ENCODE peak calls at places on chromosomes 7 and 10, in nine cellular contexts. A is right atrium auricular region; C is upper lobe of right lung; E is WERI-Rb-1; B is CD4-positive, alpha-beta memory T cell; G is fibroblast of lung; J is dorsolateral prefrontal cortex; S is fibroblast of mammary gland; I is skeletal muscle cell. R is an unnamed sample.

GRCh38 chr10:73263948-73264347 is 11.5 kb upstream of the MRPS16 start:
- DNase-seq in C (no peak), B (peak; percentile 8), E (no peak), G (peak; percentile 56), S (peak; percentile 55), A (no peak), J (no peak), I (no peak), R (peak; percentile 50)

GRCh38 chr7:114589436-114589835 is 174.8 kb downstream of the FOXP2 start:
- DNase-seq in C (no peak), J (no peak), B (no peak), E (no peak), G (no peak), I (no peak), S (no peak), A (no peak), R (no peak)

GRCh38 chr10:110425684-110426293 is 71.9 kb upstream of the DUSP5 start:
- DNase-seq in C (no peak), S (peak; percentile 100), I (peak; percentile 99), B (no peak), A (no peak), J (no peak), E (no peak), G (peak; percentile 95), R (peak; percentile 81)

GRCh38 chr10:121457729-121458128 is 140.5 kb downstream of the FGFR2 start:
- DNase-seq in E (no peak), J (no peak), C (no peak), G (no peak), A (no peak), B (no peak), S (no peak), I (no peak), R (no peak)

GRCh38 chr7:139731802-139732470 is 45.9 kb downstream of the HIPK2 start:
- DNase-seq in I (peak; percentile 94), B (no peak), G (peak; percentile 96), C (peak; percentile 92), J (peak; percentile 80), S (peak; percentile 97), A (peak; percentile 98), E (no peak), R (peak; percentile 92)

GRCh38 chr7:30896783-30897617 is 14.7 kb upstream of the AQP1 start:
- DNase-seq in J (no peak), A (no peak), G (no peak), E (no peak), B (no peak), C (peak; percentile 89), S (no peak), I (no peak), R (no peak)

GRCh38 chr7:7970620-7971307 is 2.2 kb downstream of the GLCCI1 start:
- DNase-seq in B (peak; percentile 32), J (no peak), C (no peak), S (no peak), A (no peak), I (no peak), E (peak; percentile 41), G (no peak), R (peak; percentile 21)

GRCh38 chr10:77081411-77082010 is 556.1 kb downstream of the KCNMA1 start:
- DNase-seq in S (no peak), A (no peak), B (no peak), I (no peak), G (no peak), E (no peak), J (no peak), C (no peak), R (no peak)

GRCh38 chr10:16987976-16988610 is 141.5 kb downstream of the CUBN start:
- DNase-seq in J (no peak), C (no peak), G (no peak), I (no peak), A (no peak), E (no peak), S (no peak), B (no peak), R (no peak)

GRCh38 chr10:16987129-16987670 is 142.4 kb downstream of the CUBN start:
- DNase-seq in A (no peak), I (no peak), C (no peak), J (no peak), E (no peak), G (peak; percentile 80), B (no peak), S (peak; percentile 75), R (peak; percentile 29)

GRCh38 chr10:16984242-16984641 is 145.4 kb downstream of the CUBN start:
- DNase-seq in E (no peak), B (no peak), C (no peak), I (no peak), S (no peak), A (no peak), J (no peak), G (no peak), R (no peak)

GRCh38 chr10:16986082-16986405 is 143.6 kb downstream of the CUBN start:
- DNase-seq in C (no peak), G (no peak), S (no peak), E (no peak), B (no peak), A (no peak), J (no peak), I (no peak), R (no peak)

DNA sequence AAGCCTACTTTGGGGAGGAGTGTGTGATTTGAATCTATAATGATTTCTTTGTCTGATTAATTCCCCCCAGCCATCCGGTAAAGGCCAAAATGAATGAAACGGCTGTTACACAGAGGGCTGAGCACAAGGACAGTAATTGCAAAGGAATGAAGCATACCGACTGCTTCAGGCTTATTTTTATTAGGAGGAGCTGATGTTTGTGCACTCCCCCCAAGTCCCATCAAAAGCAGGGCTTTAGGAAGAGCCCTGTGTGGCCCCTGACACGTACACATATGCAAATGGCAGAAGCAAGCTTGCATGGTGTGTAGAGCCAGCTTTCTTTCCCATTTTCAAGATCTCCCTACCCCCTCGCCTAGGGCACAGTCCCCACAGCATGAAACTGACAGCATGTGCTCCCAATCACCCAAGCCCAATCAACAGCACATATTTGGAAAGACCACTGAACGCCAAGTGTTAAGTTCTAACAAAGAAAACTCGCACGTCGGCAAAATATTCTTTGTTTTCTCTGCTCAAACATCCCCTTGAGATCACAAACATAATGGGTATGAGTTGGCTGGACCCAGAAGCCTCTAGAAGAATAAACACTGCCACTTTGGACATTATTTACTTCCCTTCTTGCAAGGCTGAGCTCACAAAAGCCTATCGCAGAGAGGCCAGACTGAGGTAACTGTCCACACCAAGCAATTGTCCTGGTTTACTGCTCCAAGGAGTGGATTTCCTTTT is 143.0 kb downstream of the CUBN start:
- DNase-seq in J (no peak), I (no peak), B (no peak), C (no peak), G (peak; percentile 60), A (no peak), E (no peak), S (peak; percentile 76), R (peak; percentile 46)
- H3K4me3 ChIP-seq in J (no peak overlapping the region), I (no peak overlapping the region), B (no peak overlapping the region), C (no peak overlapping the region), G (no peak overlapping the region), A (no peak overlapping the region), E (no peak overlapping the region), S (no peak overlapping the region), R (no peak overlapping the region)

GRCh38 chr7:130899638-130900401 is 165.8 kb upstream of the KLF14 start:
- DNase-seq in G (no peak), C (no peak), A (no peak), I (no peak), B (no peak), S (no peak), E (no peak), J (no peak), R (no peak)

GRCh38 chr7:130902755-130903357 is 168.8 kb upstream of the KLF14 start:
- DNase-seq in J (no peak), G (no peak), C (no peak), E (no peak), I (no peak), S (no peak), A (no peak), B (no peak), R (no peak)

GRCh38 chr7:130903358-130903974 is 169.5 kb upstream of the KLF14 start:
- DNase-seq in J (no peak), G (peak; percentile 99), S (peak; percentile 99), I (peak; percentile 96), A (peak; percentile 54), B (peak; percentile 33), E (no peak), C (no peak), R (peak; percentile 94)

GRCh38 chr7:130900471-130901076 is 166.6 kb upstream of the KLF14 start:
- DNase-seq in A (no peak), J (no peak), E (no peak), G (no peak), C (no peak), I (no peak), S (no peak), B (no peak), R (no peak)

DNA sequence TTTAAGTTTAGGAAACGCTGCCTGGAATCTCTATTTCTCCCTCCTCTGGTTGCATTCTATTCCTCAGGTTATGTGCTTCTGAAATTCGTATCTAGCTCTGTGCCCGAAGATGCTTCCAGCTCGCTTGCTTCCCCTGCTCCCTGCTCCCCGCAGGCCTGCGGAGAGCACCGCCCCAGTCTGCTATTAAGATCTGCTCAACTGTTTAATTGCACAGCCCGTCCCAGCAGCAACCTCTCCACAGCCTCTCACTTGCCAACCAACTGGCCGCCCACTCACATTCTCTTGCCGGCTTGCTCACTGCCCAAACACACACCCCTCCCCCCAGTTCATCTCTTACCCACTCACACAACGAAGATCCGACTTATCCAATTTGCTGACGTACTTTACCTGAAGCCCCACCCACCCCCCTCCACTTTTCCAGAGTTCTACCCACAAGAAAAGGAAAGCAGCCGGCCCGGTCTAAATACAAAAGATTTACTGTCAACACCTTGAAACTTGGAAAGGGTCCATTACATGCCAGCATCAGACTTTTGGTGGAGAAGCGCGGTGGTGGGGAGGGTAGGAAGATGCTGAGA is 167.3 kb upstream of the KLF14 start:
- DNase-seq in C (peak; percentile 90), B (no peak), E (no peak), I (peak; percentile 97), S (peak; percentile 98), G (peak; percentile 93), A (peak; percentile 80), J (peak; percentile 80), R (peak; percentile 95)
- H3K4me3 ChIP-seq in C (no peak overlapping the region), B (no peak overlapping the region), E (no peak overlapping the region), I (no peak overlapping the region), S (no peak overlapping the region), G (peak overlapping the region; percentile 15), A (no peak overlapping the region), J (no peak overlapping the region), R (no peak overlapping the region)

GRCh38 chr7:74256446-74257408 is 2.5 kb upstream of the RFC2 start:
- DNase-seq in B (no peak), A (no peak), I (peak; percentile 97), S (peak; percentile 95), J (no peak), E (no peak), C (no peak), G (peak; percentile 89), R (no peak)

GRCh38 chr7:74253975-74254857 is at the start of gene RFC2:
- DNase-seq in G (peak; percentile 95), C (peak; percentile 98), A (peak; percentile 97), S (peak; percentile 93), B (peak; percentile 96), E (peak; percentile 95), I (peak; percentile 77), J (peak; percentile 98), R (peak; percentile 85)

GRCh38 chr7:74254858-74255379 is 720 bp upstream of the RFC2 start:
- DNase-seq in J (no peak), E (no peak), S (no peak), I (no peak), C (no peak), G (no peak), A (no peak), B (peak; percentile 3), R (no peak)

GRCh38 chr7:74253331-74253730 is 868 bp downstream of the RFC2 start:
- DNase-seq in C (no peak), S (no peak), E (no peak), A (no peak), I (no peak), B (no peak), J (no peak), G (no peak), R (no peak)

GRCh38 chr7:74252893-74253292 is 1.3 kb downstream of the RFC2 start:
- DNase-seq in I (no peak), C (no peak), B (no peak), G (no peak), S (no peak), E (no peak), A (no peak), J (no peak), R (no peak)
- H3K4me3 ChIP-seq in I (no peak overlapping the region), C (no peak overlapping the region), B (no peak overlapping the region), G (no peak overlapping the region), S (no peak overlapping the region), E (peak overlapping the region; percentile 77), A (no peak overlapping the region), J (no peak overlapping the region), R (no peak overlapping the region)

GRCh38 chr7:151061241-151062110 is 2.1 kb downstream of the SLC4A2 start:
- DNase-seq in C (peak; percentile 84), A (no peak), I (no peak), S (no peak), G (no peak), B (no peak), E (no peak), J (no peak), R (no peak)
- H3K4me3 ChIP-seq in C (peak overlapping the region; percentile 84), A (no peak overlapping the region), I (peak overlapping the region; percentile 84), S (peak overlapping the region; percentile 78), G (peak overlapping the region; percentile 82), B (no peak overlapping the region), E (no peak overlapping the region), J (no peak overlapping the region), R (no peak overlapping the region)